ENCODE peak calls at places on chromosomes 4 and X, in six cellular contexts. C is endothelial cell of umbilical vein, M is WTC11, W is K562, V is HepG2, Y is H1. Q is an unnamed sample.

GRCh38 chr4:4673070-4673469 is 131.2 kb upstream of the STX18 start:
- DNase-seq in C (peak), M (peak), W (peak), V (no peak), Y (peak), Q (peak)

GRCh38 chr4:96972920-96973319 is 1133.0 kb downstream of the PDHA2 start:
- DNase-seq in C (no peak), M (no peak), W (no peak), V (no peak), Y (no peak), Q (no peak)

GRCh38 chr4:183550345-183551080 is 45.7 kb downstream of the ING2 start:
- DNase-seq in C (no peak), M (no peak), W (no peak), V (no peak), Y (no peak), Q (no peak)

GRCh38 chr4:25982962-25983361 is 68.9 kb downstream of the SMIM20 start:
- DNase-seq in C (no peak), M (no peak), W (no peak), V (no peak), Y (no peak), Q (no peak)

GRCh38 chrX:56802921-56803848 is 74.1 kb downstream of the NBDY start:
- DNase-seq in C (peak), M (peak), W (peak), V (peak), Y (peak), Q (no peak)

GRCh38 chrX:37697169-37697760 is 11.7 kb downstream of the XK start:
- DNase-seq in C (no peak), M (no peak), W (no peak), V (no peak), Y (no peak), Q (no peak)

GRCh38 chrX:132676102-132676501 is 187.3 kb upstream of the MBNL3 start:
- DNase-seq in C (no peak), M (peak), W (no peak), V (no peak), Y (no peak), Q (no peak)

GRCh38 chr4:66357316-66357715 is 687.0 kb upstream of the EPHA5 start:
- DNase-seq in C (no peak), M (no peak), W (no peak), V (no peak), Y (no peak), Q (no peak)

GRCh38 chr4:169420291-169420690 is 149.5 kb upstream of the SH3RF1 start:
- DNase-seq in C (no peak), M (no peak), W (no peak), V (no peak), Y (no peak), Q (no peak)

GRCh38 chr4:5471691-5472090 is 236.7 kb downstream of the EVC2 start:
- DNase-seq in C (no peak), M (no peak), W (no peak), V (no peak), Y (no peak), Q (no peak)

GRCh38 chrX:22351966-22352365 is 79.3 kb downstream of the CBLL2 start:
- DNase-seq in C (peak), M (no peak), W (no peak), V (no peak), Y (no peak), Q (no peak)

GRCh38 chr4:40662962-40663604 is 33.4 kb upstream of the RBM47 start:
- DNase-seq in C (peak), M (no peak), W (no peak), V (peak), Y (no peak), Q (peak)

GRCh38 chrX:23952984-23953907 is 45.4 kb downstream of the CXorf58 start:
- DNase-seq in C (peak), M (peak), W (peak), V (no peak), Y (no peak), Q (no peak)

GRCh38 chr4:6430927-6431326 is 41.5 kb downstream of the PPP2R2C start:
- DNase-seq in C (no peak), M (no peak), W (no peak), V (no peak), Y (no peak), Q (no peak)

GRCh38 chrX:38985375-38985774 is 184.1 kb downstream of the MID1IP1 start:
- DNase-seq in C (peak), M (no peak), W (peak), V (no peak), Y (no peak), Q (peak)

GRCh38 chr4:92599044-92599443 is 295.3 kb downstream of the GRID2 start:
- DNase-seq in C (no peak), M (no peak), W (no peak), V (no peak), Y (no peak), Q (no peak)

GRCh38 chr4:156193116-156193515 is 239.4 kb upstream of the CTSO start:
- DNase-seq in C (peak), M (no peak), W (no peak), V (no peak), Y (no peak), Q (no peak)

GRCh38 chrX:149760965-149761364 is 12.9 kb upstream of the HSFX1 start:
- DNase-seq in C (no peak), M (no peak), W (no peak), V (no peak), Y (no peak), Q (no peak)

GRCh38 chrX:4708970-4709760 is 995.7 kb upstream of the PRKX start:
- DNase-seq in C (no peak), M (no peak), W (no peak), V (no peak), Y (no peak), Q (no peak)

GRCh38 chr4:8200302-8200975 is 1.3 kb downstream of the SH3TC1 start:
- DNase-seq in C (peak), M (no peak), W (peak), V (no peak), Y (no peak), Q (no peak)

GRCh38 chr4:7630559-7631287 is 196.0 kb upstream of the PSAPL1 start:
- DNase-seq in C (no peak), M (no peak), W (no peak), V (peak), Y (no peak), Q (peak)

GRCh38 chr4:87843936-87844335 is 11.2 kb downstream of the MEPE start:
- DNase-seq in C (peak), M (no peak), W (no peak), V (no peak), Y (no peak), Q (no peak)

GRCh38 chr4:153166971-153167501 is 37.2 kb upstream of the TRIM2 start:
- DNase-seq in C (no peak), M (no peak), W (no peak), V (peak), Y (no peak), Q (no peak)

GRCh38 chr4:151859646-151860045 is 98.8 kb upstream of the GATB start:
- DNase-seq in C (no peak), M (no peak), W (no peak), V (no peak), Y (no peak), Q (no peak)

GRCh38 chr4:94686086-94686485 is 71.7 kb upstream of the BMPR1B start:
- DNase-seq in C (no peak), M (no peak), W (no peak), V (no peak), Y (no peak), Q (no peak)

GRCh38 chr4:88674989-88675388 is 22.6 kb downstream of the NAP1L5 start:
- DNase-seq in C (no peak), M (no peak), W (no peak), V (no peak), Y (no peak), Q (no peak)

GRCh38 chrX:40096395-40097091 is 1.2 kb downstream of the BCOR start:
- DNase-seq in C (peak), M (no peak), W (no peak), V (no peak), Y (no peak), Q (peak)

GRCh38 chrX:49308604-49309269 is 5.3 kb downstream of the GAGE10 start:
- DNase-seq in C (peak), M (no peak), W (no peak), V (no peak), Y (no peak), Q (no peak)

GRCh38 chr4:73251384-73251783 is 7.2 kb downstream of the ANKRD17 start:
- DNase-seq in C (no peak), M (no peak), W (no peak), V (no peak), Y (no peak), Q (no peak)

GRCh38 chr4:1044469-1045192 is 33.2 kb downstream of the FGFRL1 start:
- DNase-seq in C (no peak), M (no peak), W (no peak), V (no peak), Y (no peak), Q (no peak)

GRCh38 chr4:1045595-1046201 is 34.3 kb downstream of the FGFRL1 start:
- DNase-seq in C (no peak), M (no peak), W (no peak), V (no peak), Y (no peak), Q (no peak)

GRCh38 chr4:1043162-1043561 is 31.7 kb downstream of the FGFRL1 start:
- DNase-seq in C (no peak), M (no peak), W (no peak), V (no peak), Y (no peak), Q (no peak)

GRCh38 chr4:1043658-1044468 is 32.4 kb downstream of the FGFRL1 start:
- DNase-seq in C (peak), M (peak), W (peak), V (peak), Y (peak), Q (peak)

DNA sequence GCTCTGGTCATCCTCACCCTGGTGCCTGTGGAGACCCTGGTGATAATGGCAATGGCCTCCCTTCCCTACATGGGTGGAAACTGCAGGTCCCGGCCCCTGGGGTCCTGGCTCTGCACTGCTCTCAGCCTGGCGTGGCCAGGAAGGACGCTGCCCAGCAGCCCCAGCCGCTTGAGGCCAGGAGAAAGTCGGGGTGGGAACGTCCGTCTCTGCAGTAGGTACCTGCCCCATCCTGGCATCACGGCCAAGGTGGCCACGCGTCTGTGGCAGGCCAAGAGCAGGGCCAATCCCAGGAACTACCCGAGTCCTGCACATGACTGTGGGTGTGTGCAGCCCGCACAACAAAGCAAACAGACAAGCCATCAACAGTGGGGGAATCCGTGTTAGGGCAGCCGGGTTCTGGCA is 33.8 kb downstream of the FGFRL1 start:
- DNase-seq in C (no peak), M (no peak), W (no peak), V (no peak), Y (no peak), Q (no peak)
- TF ChIP-seq JUN in C (no peak), M (no peak), W (no peak), V (no peak), Y (no peak), Q (no peak)

DNA sequence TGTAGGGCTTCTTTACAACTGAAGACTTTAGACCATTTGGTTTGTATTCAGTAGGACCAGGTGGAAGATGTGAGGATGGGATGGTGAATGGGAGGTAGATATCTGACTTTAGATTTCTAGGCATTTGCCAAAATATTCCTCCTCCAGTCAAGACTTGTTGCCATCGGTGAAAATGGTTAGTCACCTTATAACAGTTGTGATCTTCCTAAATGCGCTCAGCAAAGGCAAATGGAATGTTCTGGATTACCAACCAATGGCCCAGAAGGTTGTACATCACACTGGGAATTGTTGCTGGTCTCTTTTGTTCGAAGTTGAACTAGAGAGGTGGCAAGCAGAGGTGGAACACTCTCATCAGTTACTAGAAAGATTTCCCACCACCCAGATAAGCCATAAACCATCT is 33.9 kb downstream of the TMSB4X start:
- DNase-seq in C (no peak), M (no peak), W (no peak), V (no peak), Y (no peak), Q (no peak)
- TF ChIP-seq JUN in C (no peak), M (no peak), W (no peak), V (no peak), Y (no peak), Q (no peak)

GRCh38 chr4:98656443-98656842 is 2.0 kb downstream of the TSPAN5 start:
- DNase-seq in C (no peak), M (no peak), W (no peak), V (no peak), Y (no peak), Q (no peak)

GRCh38 chr4:98657531-98658286 is 702 bp downstream of the TSPAN5 start:
- DNase-seq in C (peak), M (peak), W (no peak), V (no peak), Y (no peak), Q (peak)

GRCh38 chr4:98653890-98654867 is 4.2 kb downstream of the TSPAN5 start:
- DNase-seq in C (peak), M (no peak), W (no peak), V (no peak), Y (no peak), Q (peak)

GRCh38 chr4:98648602-98649001 is 9.8 kb downstream of the TSPAN5 start:
- DNase-seq in C (peak), M (no peak), W (no peak), V (no peak), Y (no peak), Q (no peak)

GRCh38 chr4:98653006-98653405 is 5.4 kb downstream of the TSPAN5 start:
- DNase-seq in C (no peak), M (no peak), W (no peak), V (no peak), Y (no peak), Q (no peak)
- TF ChIP-seq JUN in C (no peak), M (no peak), W (no peak), V (no peak), Y (no peak), Q (no peak)

GRCh38 chrX:69987691-69988090 is 62.0 kb downstream of the AWAT2 start:
- DNase-seq in C (peak), M (no peak), W (no peak), V (no peak), Y (no peak), Q (no peak)
- TF ChIP-seq JUN in C (no peak), M (no peak), W (no peak), V (no peak), Y (no peak), Q (no peak)

Q was measured in A549.